ENCODE peak calls at places on chromosomes 4 and X, in eight cellular contexts. F, M, P, B, H, S, V and G are unnamed samples.

GRCh38 chr4:95215991-95216605 is 332.7 kb downstream of the UNC5C start:
- DNase-seq in F (no peak), M (no peak), P (no peak), B (no peak), H (no peak), S (no peak), V (no peak), G (no peak)

GRCh38 chrX:109847257-109848187 is 114.5 kb upstream of the ACSL4 start:
- DNase-seq in F (peak), M (no peak), P (no peak), B (no peak), H (no peak), S (no peak), V (no peak), G (no peak)

GRCh38 chr4:101039367-101039766 is 308.0 kb downstream of the PPP3CA start:
- DNase-seq in F (peak), M (no peak), P (no peak), B (no peak), H (no peak), S (no peak), V (no peak), G (no peak)

GRCh38 chr4:86831262-86832090 is 17.7 kb downstream of the SLC10A6 start:
- DNase-seq in F (no peak), M (no peak), P (no peak), B (no peak), H (no peak), S (no peak), V (no peak), G (peak)

GRCh38 chr4:152460488-152460887 is 75.4 kb downstream of the FBXW7 start:
- DNase-seq in F (peak), M (no peak), P (no peak), B (no peak), H (no peak), S (no peak), V (no peak), G (no peak)

GRCh38 chrX:86806786-86807185 is 658.5 kb downstream of the DACH2 start:
- DNase-seq in F (no peak), M (no peak), P (no peak), B (no peak), H (no peak), S (no peak), V (no peak), G (peak)

GRCh38 chr4:16498978-16499377 is 272.7 kb upstream of the TAPT1 start:
- DNase-seq in F (no peak), M (no peak), P (no peak), B (no peak), H (no peak), S (no peak), V (no peak), G (no peak)

GRCh38 chrX:155819525-155819924 is 61.6 kb upstream of the VAMP7 start:
- DNase-seq in F (no peak), M (no peak), P (no peak), B (no peak), H (no peak), S (no peak), V (no peak), G (no peak)

GRCh38 chrX:39896951-39897740 is 200.6 kb downstream of the BCOR start:
- DNase-seq in F (no peak), M (no peak), P (no peak), B (no peak), H (no peak), S (no peak), V (no peak), G (no peak)

GRCh38 chrX:130715299-130715698 is 187.7 kb downstream of the ENOX2 start:
- DNase-seq in F (no peak), M (no peak), P (no peak), B (no peak), H (no peak), S (no peak), V (no peak), G (no peak)

GRCh38 chr4:27931584-27931983 is 1070.9 kb downstream of the STIM2 start:
- DNase-seq in F (no peak), M (no peak), P (no peak), B (no peak), H (no peak), S (no peak), V (no peak), G (no peak)

GRCh38 chr4:23904639-23905061 is 14.8 kb upstream of the PPARGC1A start:
- DNase-seq in F (no peak), M (no peak), P (no peak), B (no peak), H (no peak), S (no peak), V (no peak), G (no peak)